ENCODE peak calls at places on chromosomes 13 and 19, in seven cellular contexts. L, H, M, V, A, O and X are unnamed samples.

GRCh38 chr13:112103260-112103843 is 36.4 kb downstream of the SOX1 start:
- DNase-seq in H (no peak), V (no peak), O (no peak), L (no peak), M (no peak), A (no peak), X (no peak)

GRCh38 chr13:19810996-19811881 is 28.5 kb upstream of the PSPC1 start:
- DNase-seq in A (no peak), O (no peak), L (no peak), H (no peak), M (no peak), V (peak; percentile 13), X (peak; percentile 45)

GRCh38 chr13:49827336-49827735 is 34.9 kb upstream of the KPNA3 start:
- DNase-seq in L (no peak), V (no peak), M (no peak), A (no peak), O (no peak), H (no peak), X (no peak)

GRCh38 chr19:50858896-50859295 is 4.2 kb downstream of the KLK3 start:
- DNase-seq in V (no peak), A (no peak), M (peak; percentile 71), L (no peak), O (no peak), H (no peak), X (no peak)

GRCh38 chr13:81987677-81988357 is 1646.9 kb upstream of the SPRY2 start:
- DNase-seq in L (no peak), V (no peak), A (no peak), M (no peak), H (no peak), O (no peak), X (no peak)

GRCh38 chr13:39897636-39898035 is 242.2 kb downstream of the COG6 start:
- DNase-seq in V (peak; percentile 63), H (no peak), M (no peak), A (no peak), O (no peak), L (no peak), X (no peak)

GRCh38 chr13:68666774-68667397 is 1436.8 kb upstream of the PCDH9 start:
- DNase-seq in O (no peak), M (no peak), V (no peak), A (no peak), L (no peak), H (no peak), X (no peak)

GRCh38 chr13:98512774-98513327 is 64.1 kb downstream of the STK24 start:
- DNase-seq in L (no peak), A (no peak), H (no peak), O (no peak), M (no peak), V (no peak), X (no peak)

GRCh38 chr13:28423010-28423409 is 71.9 kb downstream of the FLT1 start:
- DNase-seq in M (peak; percentile 31), O (no peak), A (no peak), L (peak; percentile 65), H (no peak), V (no peak), X (no peak)

GRCh38 chr19:3062165-3063105 is at the start of gene TLE5:
- DNase-seq in V (peak; percentile 47), O (no peak), M (peak; percentile 70), H (peak; percentile 46), L (no peak), A (no peak), X (no peak)

GRCh38 chr13:45206340-45206739 is 5.5 kb upstream of the KCTD4 start:
- DNase-seq in A (peak; percentile 78), M (no peak), H (no peak), V (peak; percentile 92), L (no peak), O (peak; percentile 85), X (peak; percentile 84)

GRCh38 chr13:39788097-39788496 is 132.6 kb downstream of the COG6 start:
- DNase-seq in M (no peak), A (no peak), L (no peak), O (no peak), V (no peak), H (no peak), X (no peak)

GRCh38 chr19:801030-801860 is 4.0 kb downstream of the PTBP1 start:
- DNase-seq in O (no peak), L (peak; percentile 48), M (peak; percentile 55), H (no peak), V (peak; percentile 66), A (no peak), X (peak; percentile 54)

GRCh38 chr13:23898101-23898500 is 799 bp upstream of the C1QTNF9B start:
- DNase-seq in M (peak; percentile 35), H (no peak), V (peak; percentile 82), A (no peak), O (no peak), L (no peak), X (no peak)

GRCh38 chr19:5932146-5932545 is 18.1 kb downstream of the CAPS start:
- DNase-seq in V (no peak), M (no peak), A (no peak), H (no peak), O (no peak), L (no peak), X (no peak)

GRCh38 chr19:4817467-4818277 is 13.8 kb downstream of the TICAM1 start:
- DNase-seq in O (no peak), H (no peak), A (no peak), V (no peak), L (no peak), M (no peak), X (no peak)

GRCh38 chr19:4748589-4748988 is 24.9 kb upstream of the DPP9 start:
- DNase-seq in M (no peak), A (no peak), O (no peak), V (no peak), L (no peak), H (no peak), X (no peak)

GRCh38 chr13:31240921-31241320 is 41.1 kb downstream of the B3GLCT start:
- DNase-seq in O (no peak), L (no peak), H (no peak), V (peak; percentile 49), A (no peak), M (no peak), X (no peak)

GRCh38 chr13:52348983-52349780 is 56.8 kb downstream of the THSD1 start:
- DNase-seq in H (no peak), A (peak; percentile 15), M (peak; percentile 22), V (peak; percentile 52), O (no peak), L (no peak), X (peak; percentile 96)

GRCh38 chr19:5907216-5907615 is 2.5 kb downstream of the VMAC start:
- DNase-seq in L (no peak), O (no peak), A (no peak), M (no peak), V (peak; percentile 24), H (no peak), X (no peak)

GRCh38 chr13:104034891-104035290 is 968.7 kb upstream of the SLC10A2 start:
- DNase-seq in L (no peak), V (no peak), O (no peak), M (no peak), H (no peak), A (no peak), X (no peak)

DNA sequence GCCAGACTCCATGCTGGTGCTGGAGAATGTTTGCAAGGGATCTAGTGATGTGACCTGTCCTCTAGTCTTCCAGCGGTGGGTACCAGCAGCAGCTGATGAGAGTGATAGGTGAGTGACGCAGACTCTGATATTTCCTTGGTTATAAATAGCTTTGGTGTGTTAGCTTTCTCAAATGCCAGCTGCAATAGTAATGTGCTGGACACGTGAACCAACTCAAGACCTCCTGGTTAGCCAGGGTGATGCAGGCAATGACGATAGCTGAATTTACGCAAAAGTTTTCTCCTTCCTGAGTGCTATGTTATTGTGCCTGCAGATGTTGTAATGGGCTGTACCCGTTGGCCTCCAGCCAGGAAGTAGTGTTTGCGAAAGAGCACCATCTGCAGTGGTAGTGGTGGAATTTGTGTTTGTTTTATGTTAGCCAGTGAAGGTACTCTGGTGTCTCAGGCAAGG is 129.5 kb downstream of the CYSLTR2 start:
- DNase-seq in M (peak; percentile 67), H (no peak), A (peak; percentile 4), V (peak; percentile 100), L (peak; percentile 98), O (no peak), X (no peak)
- TF ChIP-seq CTCF in M (no peak), H (no peak), A (no peak), V (peak; percentile 22), L (no peak), O (no peak), X (no peak)

GRCh38 chr13:73063166-73063565 is 4.4 kb downstream of the KLF5 start:
- DNase-seq in H (no peak), V (no peak), M (no peak), A (no peak), L (no peak), O (no peak), X (no peak)
- H3K4me3 ChIP-seq in H (no peak overlapping the region), V (no peak overlapping the region), M (peak overlapping the region; percentile 77), A (no peak overlapping the region), L (no peak overlapping the region), O (no peak overlapping the region), X (no peak overlapping the region)

GRCh38 chr13:27304611-27305010 is 34.0 kb downstream of the RASL11A start:
- DNase-seq in L (no peak), A (no peak), H (no peak), O (no peak), V (no peak), M (no peak), X (no peak)

GRCh38 chr13:27300941-27301586 is 30.4 kb downstream of the RASL11A start:
- DNase-seq in A (no peak), O (no peak), V (no peak), M (no peak), H (no peak), L (no peak), X (no peak)

GRCh38 chr13:27302643-27303262 is 32.1 kb downstream of the RASL11A start:
- DNase-seq in A (no peak), L (no peak), O (no peak), H (no peak), M (no peak), V (no peak), X (no peak)

GRCh38 chr13:27306364-27306763 is 35.7 kb downstream of the RASL11A start:
- DNase-seq in V (no peak), A (no peak), L (no peak), O (no peak), M (no peak), H (no peak), X (no peak)

GRCh38 chr13:27304099-27304498 is 33.5 kb downstream of the RASL11A start:
- DNase-seq in V (no peak), O (no peak), L (no peak), M (no peak), A (no peak), H (no peak), X (no peak)
- TF ChIP-seq CTCF in V (no peak), O (no peak), L (no peak), M (no peak), A (no peak), H (no peak), X (no peak)

GRCh38 chr19:46487178-46487801 is 8.4 kb downstream of the PNMA8B start:
- DNase-seq in A (no peak), M (no peak), V (no peak), H (no peak), L (no peak), O (no peak), X (no peak)
- H3K4me3 ChIP-seq in A (peak overlapping the region; percentile 15), M (no peak overlapping the region), V (peak overlapping the region; percentile 47), H (no peak overlapping the region), L (no peak overlapping the region), O (peak overlapping the region; percentile 32), X (peak overlapping the region; percentile 45)